ENCODE peak calls at places on chromosomes 16 and 17, in six cellular contexts. S is A549, Y is adrenal gland, U is ovary, A is NB4, P is stomach. Z is an unnamed sample.

GRCh38 chr16:12771341-12771798 is 32.3 kb downstream of the CPPED1 start:
- DNase-seq in U (no peak), S (no peak), Y (no peak), A (no peak), P (peak), Z (no peak)

GRCh38 chr17:81489012-81489968 is 23.3 kb downstream of the ACTG1 start:
- DNase-seq in Y (no peak), U (no peak), A (no peak), S (no peak), P (no peak), Z (no peak)

GRCh38 chr17:61267847-61268246 is 131.8 kb upstream of the TBX2 start:
- DNase-seq in S (no peak), P (no peak), A (no peak), U (no peak), Y (no peak), Z (no peak)

GRCh38 chr16:58481226-58481869 is 18.6 kb upstream of the NDRG4 start:
- DNase-seq in U (no peak), A (no peak), Y (no peak), P (no peak), S (no peak), Z (no peak)

GRCh38 chr17:31274252-31274651 is 22.8 kb downstream of the OMG start:
- DNase-seq in A (peak), U (no peak), S (no peak), Y (no peak), P (no peak), Z (peak)

GRCh38 chr16:24568392-24568791 is 29.0 kb downstream of the RBBP6 start:
- DNase-seq in P (no peak), A (peak), Y (no peak), S (no peak), U (no peak), Z (no peak)

GRCh38 chr17:73232587-73233373 is 28.9 kb downstream of the CPSF4L start:
- DNase-seq in S (peak), Y (peak), U (no peak), A (peak), P (peak), Z (peak)

GRCh38 chr17:45130640-45131293 is 1.5 kb downstream of the PLCD3 start:
- DNase-seq in S (no peak), A (no peak), U (no peak), Y (no peak), P (no peak), Z (no peak)

GRCh38 chr16:50602531-50603205 is 54.5 kb downstream of the NKD1 start:
- DNase-seq in P (no peak), U (no peak), S (no peak), Y (no peak), A (no peak), Z (no peak)

GRCh38 chr17:50027639-50028206 is 28.2 kb upstream of the ITGA3 start:
- DNase-seq in U (peak), A (peak), Y (peak), P (peak), S (peak), Z (peak)

DNA sequence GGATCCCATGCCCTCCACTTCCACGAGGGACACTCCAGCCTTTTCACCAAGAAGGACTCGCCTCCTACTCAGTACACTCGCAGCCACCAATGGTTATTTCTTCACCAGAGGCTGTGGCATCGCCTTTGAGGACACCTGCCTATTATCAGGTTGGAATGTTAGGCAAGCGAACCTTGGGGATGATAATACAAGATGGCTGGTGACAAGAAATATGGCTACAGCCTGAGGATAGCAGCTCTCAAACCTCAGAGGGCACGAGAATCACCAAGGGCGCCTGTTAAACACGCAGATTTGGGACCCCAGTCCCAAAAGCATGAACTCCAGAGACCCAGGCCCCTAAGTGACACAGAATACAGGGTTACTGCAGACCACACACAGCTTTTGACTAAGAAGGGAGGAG is 58.1 kb downstream of the CYTH1 start:
- DNase-seq in P (no peak), S (no peak), Y (no peak), A (no peak), U (no peak), Z (no peak)
- TF ChIP-seq CTCF in P (no peak), S (no peak), Y (no peak), A (no peak), U (no peak), Z (no peak)

GRCh38 chr17:42285346-42286050 is 2.8 kb upstream of the STAT5A start:
- DNase-seq in Y (no peak), S (no peak), P (peak), U (peak), A (no peak), Z (no peak)

GRCh38 chr17:42287305-42288077 is 807 bp upstream of the STAT5A start:
- DNase-seq in P (peak), Y (peak), S (no peak), U (peak), A (peak), Z (peak)

GRCh38 chr17:42284566-42284965 is 3.7 kb upstream of the STAT5A start:
- DNase-seq in P (peak), S (no peak), A (no peak), Y (peak), U (peak), Z (no peak)

GRCh38 chr17:42288078-42288984 is at the start of gene STAT5A:
- DNase-seq in P (peak), U (peak), A (peak), Y (peak), S (peak), Z (peak)

GRCh38 chr17:42286411-42287295 is 1.6 kb upstream of the STAT5A start:
- DNase-seq in S (no peak), Y (no peak), P (peak), U (peak), A (peak), Z (peak)
- H3K4me3 ChIP-seq in S (no peak), Y (no peak), P (peak), U (peak), A (peak), Z (no peak)

DNA sequence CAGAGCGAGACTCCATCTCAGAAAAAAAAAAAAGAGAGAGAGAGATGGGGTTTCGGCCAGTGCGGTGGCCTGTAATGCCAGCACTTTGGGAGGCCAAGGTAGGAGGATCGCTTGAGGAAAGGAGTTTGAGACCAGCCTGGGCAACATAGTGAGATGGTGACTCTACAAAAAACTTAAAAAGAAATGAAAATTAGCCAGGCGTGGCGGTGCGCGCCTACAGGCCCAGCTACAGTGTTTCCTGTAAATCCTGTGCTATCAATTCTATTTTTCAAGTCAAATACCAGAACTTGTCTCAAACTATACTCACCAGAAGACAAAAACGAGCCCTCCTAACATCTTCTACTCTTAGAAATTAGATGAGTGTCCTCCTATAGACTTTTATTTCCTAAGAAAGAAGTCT is 19.3 kb downstream of the UBE2O start:
- DNase-seq in S (no peak), P (no peak), U (no peak), A (no peak), Y (no peak), Z (no peak)
- TF ChIP-seq POLR2A in S (no peak), P (no peak), U (no peak), A (no peak), Y (no peak), Z (no peak)

GRCh38 chr17:68599873-68600122 is 1.4 kb downstream of the FAM20A start:
- DNase-seq in S (no peak), A (no peak), U (no peak), P (no peak), Y (no peak), Z (no peak)

GRCh38 chr17:68601565-68602266 is 549 bp upstream of the FAM20A start:
- DNase-seq in P (no peak), Y (no peak), A (no peak), U (peak), S (no peak), Z (no peak)

GRCh38 chr17:68599091-68599872 is 1.9 kb downstream of the FAM20A start:
- DNase-seq in P (no peak), S (no peak), U (peak), A (no peak), Y (no peak), Z (no peak)

GRCh38 chr17:68600881-68601564 is at the start of gene FAM20A:
- DNase-seq in U (peak), S (peak), Y (peak), P (peak), A (no peak), Z (peak)

DNA sequence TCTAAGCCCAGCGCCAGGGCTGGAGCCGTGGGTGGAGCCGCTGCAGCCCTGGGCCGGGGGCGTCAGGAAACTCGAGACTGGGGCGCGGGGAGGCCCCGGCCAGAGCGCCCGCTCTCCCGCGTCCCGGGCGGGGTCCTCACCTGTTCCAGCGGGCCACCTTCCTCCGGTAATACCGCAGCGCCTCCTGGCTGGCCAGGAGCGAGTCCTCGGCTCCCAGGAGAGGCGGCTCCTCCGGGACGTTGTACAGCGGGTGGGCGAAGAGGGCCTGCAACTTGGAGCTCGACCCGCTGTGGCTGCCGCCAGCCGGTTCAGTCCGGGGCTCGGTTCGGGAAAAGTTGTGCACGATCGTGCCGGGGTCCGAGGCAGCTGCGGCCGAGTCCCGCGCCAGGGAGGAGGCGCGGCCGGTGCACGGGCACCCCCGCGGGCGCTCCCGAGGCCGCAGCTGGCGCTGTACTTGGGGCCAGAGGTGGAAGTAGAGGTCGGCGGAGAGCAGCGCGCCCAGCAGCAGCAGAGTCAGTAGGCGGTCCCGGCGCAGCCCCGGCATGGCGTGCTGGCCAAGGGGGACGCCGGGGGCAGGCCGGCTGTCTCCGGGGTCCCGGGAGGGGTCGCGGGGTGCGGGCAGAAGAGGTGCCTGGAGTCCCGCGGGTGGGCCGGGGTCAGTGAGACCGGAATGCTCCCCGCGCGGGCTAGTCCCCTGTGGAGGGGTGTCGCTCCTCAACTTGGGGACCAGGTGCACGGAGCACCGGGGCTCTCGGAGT is 865 bp downstream of the FAM20A start:
- DNase-seq in P (peak), U (peak), S (peak), Y (no peak), A (no peak), Z (no peak)
- TF ChIP-seq CTCF in P (peak), U (peak), S (peak), Y (no peak), A (no peak), Z (no peak)

Z was measured in lower leg skin.